ENCODE peak calls at places on chromosomes 7 and 10, in eight cellular contexts. D is gastrocnemius medialis, U is uterus, E is suprapubic skin, J is body of pancreas, G is A549, H is IMR-90, P is breast epithelium. W is an unnamed sample. For H3K9me3, the result is how much of the 10 kb centered on the place peaks cover.

GRCh38 chr7:108026647-108027046 is 23.7 kb upstream of the LAMB1 start:
- DNase-seq in D (no peak), U (no peak), E (no peak), J (no peak), G (no peak), H (no peak), P (no peak), W (no peak)

GRCh38 chr10:62924344-62924748 is 108.2 kb upstream of the EGR2 start:
- DNase-seq in D (no peak), U (no peak), E (no peak), J (no peak), G (no peak), H (no peak), P (no peak), W (no peak)

GRCh38 chr10:60236869-60237524 is 152.7 kb downstream of the ANK3 start:
- DNase-seq in D (peak), U (no peak), E (no peak), J (no peak), G (no peak), H (no peak), P (no peak), W (peak)

GRCh38 chr7:9149499-9150082 is 716.2 kb downstream of the NXPH1 start:
- DNase-seq in D (no peak), U (no peak), E (no peak), J (no peak), G (no peak), H (no peak), P (no peak), W (no peak)

GRCh38 chr10:86609920-86610319 is 44.4 kb upstream of the OPN4 start:
- DNase-seq in D (no peak), U (no peak), E (no peak), J (no peak), G (no peak), H (no peak), P (no peak), W (no peak)

GRCh38 chr7:127792528-127793342 is 140.7 kb downstream of the SND1 start:
- DNase-seq in D (no peak), U (no peak), E (no peak), J (peak), G (peak), H (no peak), P (no peak), W (no peak)

GRCh38 chr7:1973321-1974251 is 259.2 kb downstream of the MAD1L1 start:
- DNase-seq in D (no peak), U (no peak), E (no peak), J (no peak), G (no peak), H (no peak), P (no peak), W (no peak)

GRCh38 chr7:107224858-107225257 is 56.1 kb downstream of the HBP1 start:
- DNase-seq in D (no peak), U (no peak), E (no peak), J (no peak), G (no peak), H (no peak), P (no peak), W (no peak)

GRCh38 chr7:70384891-70385290 is 747.1 kb upstream of the GALNT17 start:
- DNase-seq in D (no peak), U (no peak), E (no peak), J (no peak), G (no peak), H (peak), P (no peak), W (no peak)

GRCh38 chr7:139231513-139232376 is 708 bp downstream of the UBN2 start:
- DNase-seq in D (peak), U (peak), E (no peak), J (peak), G (peak), H (peak), P (no peak), W (no peak)

GRCh38 chr10:129972145-129972965 is 8.3 kb upstream of the EBF3 start:
- DNase-seq in D (no peak), U (no peak), E (peak), J (no peak), G (no peak), H (no peak), P (no peak), W (no peak)

GRCh38 chr7:75740846-75741497 is 2.2 kb upstream of the HIP1 start:
- DNase-seq in D (peak), U (no peak), E (no peak), J (peak), G (no peak), H (no peak), P (no peak), W (no peak)

GRCh38 chr7:27899601-27900000 is 159.6 kb downstream of the TAX1BP1 start:
- DNase-seq in D (no peak), U (no peak), E (no peak), J (no peak), G (no peak), H (no peak), P (no peak), W (no peak)

GRCh38 chr10:75062191-75062849 is 49.1 kb upstream of the SAMD8 start:
- DNase-seq in D (no peak), U (peak), E (no peak), J (no peak), G (no peak), H (peak), P (no peak), W (no peak)

GRCh38 chr7:151736403-151736909 is 140.5 kb downstream of the PRKAG2 start:
- DNase-seq in D (peak), U (peak), E (peak), J (peak), G (peak), H (peak), P (peak), W (no peak)
- TF ChIP-seq POLR2A in D (peak), U (no peak), E (no peak), J (peak), G (peak), H (no peak), P (no peak), W (no peak)

DNA sequence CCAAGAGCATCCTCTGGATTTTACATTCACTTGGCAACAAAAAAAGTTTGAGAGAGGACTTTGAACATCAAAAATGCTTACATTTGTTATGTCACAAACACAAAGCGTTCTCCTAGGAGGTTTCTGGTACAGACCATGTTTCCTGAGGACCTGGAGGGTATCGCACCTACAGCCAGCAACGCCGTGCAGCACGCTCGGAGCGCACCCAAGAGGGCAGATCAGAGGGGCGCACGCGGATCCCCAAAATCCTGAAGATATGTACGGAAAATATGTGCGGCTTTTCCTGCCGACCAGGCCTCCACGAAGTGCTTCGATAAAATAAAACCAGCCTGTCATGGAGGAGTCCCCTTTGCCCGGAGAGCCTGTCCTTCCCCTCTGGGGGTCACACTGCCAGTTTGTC is 454.9 kb downstream of the DNAJB6 start:
- DNase-seq in D (no peak), U (no peak), E (no peak), J (no peak), G (no peak), H (no peak), P (no peak), W (no peak)
- H3K9me3 ChIP-seq in D (under half), U (under half), E (under half), J (under half), G (under half), H (half or more), P (under half), W (under half)

DNA sequence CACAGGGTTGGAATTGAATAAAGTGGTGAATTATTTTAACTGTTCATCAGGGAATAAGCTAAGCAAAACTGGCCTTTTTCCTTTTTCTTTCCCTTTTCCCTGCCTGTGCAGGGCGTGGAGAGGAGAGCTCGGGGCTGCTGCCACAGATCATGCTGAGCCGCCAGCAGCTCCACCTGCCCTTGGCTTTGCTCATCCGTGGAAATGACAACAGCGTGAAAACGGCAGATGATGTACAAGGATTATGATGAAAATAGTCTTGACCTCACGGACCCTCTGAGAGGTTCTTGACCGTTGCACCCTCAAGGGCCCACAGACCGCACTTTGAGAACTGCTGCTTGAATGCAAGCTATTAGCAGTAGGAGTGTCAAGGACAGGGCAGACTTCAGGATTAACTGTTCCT is 10.6 kb downstream of the PPP2R2D start:
- DNase-seq in D (no peak), U (no peak), E (no peak), J (no peak), G (no peak), H (no peak), P (no peak), W (no peak)
- TF ChIP-seq POLR2A in D (no peak), U (no peak), E (no peak), J (no peak), G (no peak), H (no peak), P (no peak), W (no peak)

GRCh38 chr10:14918964-14919363 is 34.9 kb downstream of the DCLRE1C start:
- DNase-seq in D (no peak), U (no peak), E (no peak), J (no peak), G (no peak), H (no peak), P (no peak), W (no peak)

GRCh38 chr10:14916600-14916999 is 37.3 kb downstream of the DCLRE1C start:
- DNase-seq in D (no peak), U (no peak), E (no peak), J (no peak), G (no peak), H (no peak), P (no peak), W (no peak)

GRCh38 chr10:14917827-14918226 is 36.1 kb downstream of the DCLRE1C start:
- DNase-seq in D (no peak), U (no peak), E (no peak), J (no peak), G (no peak), H (no peak), P (no peak), W (no peak)
- H3K9me3 ChIP-seq in D (under half), U (under half), E (under half), J (under half), G (under half), H (under half), P (under half), W (under half)

DNA sequence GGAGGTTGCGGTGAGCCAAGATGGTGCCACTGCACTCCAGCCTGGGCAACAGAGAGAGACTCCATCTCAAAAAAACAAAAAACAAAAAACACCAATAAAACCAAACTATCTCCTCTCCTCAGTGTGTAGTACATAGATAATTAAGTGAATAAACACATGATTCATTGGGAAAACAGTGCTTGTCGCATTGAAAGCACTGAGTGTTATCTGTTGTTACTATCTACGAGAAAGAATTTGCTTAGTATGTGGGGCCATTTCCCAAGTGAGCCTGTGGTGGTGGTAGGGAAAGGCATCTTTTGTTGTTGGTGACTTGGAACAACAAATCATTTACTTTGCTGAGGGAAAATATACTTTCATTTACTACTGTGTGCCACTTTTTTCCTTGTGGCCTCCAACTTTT is 42.6 kb downstream of the RSBN1L start:
- DNase-seq in D (no peak), U (no peak), E (no peak), J (no peak), G (no peak), H (peak), P (no peak), W (no peak)
- TF ChIP-seq POLR2A in D (no peak), U (no peak), E (no peak), J (no peak), G (no peak), H (no peak), P (no peak), W (no peak)

DNA sequence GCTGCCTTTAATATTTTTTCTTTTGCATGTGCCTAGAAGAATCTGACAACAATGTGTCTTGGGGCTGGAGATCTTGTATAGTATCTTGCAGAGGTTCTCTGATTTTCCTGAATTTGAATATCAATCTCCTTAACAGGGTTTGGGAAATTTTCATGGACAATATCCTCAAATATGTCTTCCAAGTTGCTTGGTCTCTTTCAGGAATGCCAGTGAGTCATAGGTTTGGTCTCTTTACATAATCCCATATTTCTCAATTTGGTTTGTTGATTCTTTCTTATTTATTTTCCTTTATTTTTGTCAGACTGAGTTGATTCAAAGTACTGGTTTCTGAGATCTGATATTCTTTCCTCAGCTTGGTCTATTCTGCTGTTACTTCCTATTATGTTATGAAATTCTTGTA is 208.7 kb upstream of the GLI3 start:
- DNase-seq in D (no peak), U (no peak), E (no peak), J (no peak), G (no peak), H (no peak), P (no peak), W (no peak)
- H3K9me3 ChIP-seq in D (under half), U (under half), E (under half), J (under half), G (under half), H (under half), P (under half), W (under half)

GRCh38 chr10:6283632-6284031 is 80.9 kb downstream of the PFKFB3 start:
- DNase-seq in D (no peak), U (no peak), E (no peak), J (no peak), G (no peak), H (no peak), P (no peak), W (no peak)
- TF ChIP-seq POLR2A in D (no peak), U (no peak), E (no peak), J (no peak), G (no peak), H (no peak), P (no peak), W (no peak)

GRCh38 chr7:57646901-57647246 is 196.9 kb downstream of the ZNF716 start:
- DNase-seq in D (no peak), U (no peak), E (no peak), J (no peak), G (no peak), H (no peak), P (no peak), W (no peak)
- H3K9me3 ChIP-seq in D (under half), U (under half), E (under half), J (under half), G (under half), H (half or more), P (under half), W (half or more)

GRCh38 chr7:120185940-120186682 is 86.9 kb upstream of the KCND2 start:
- DNase-seq in D (no peak), U (no peak), E (no peak), J (no peak), G (no peak), H (peak), P (no peak), W (no peak)

GRCh38 chr7:120189623-120190022 is 83.4 kb upstream of the KCND2 start:
- DNase-seq in D (no peak), U (no peak), E (no peak), J (no peak), G (no peak), H (no peak), P (no peak), W (no peak)

GRCh38 chr7:120186688-120187087 is 86.3 kb upstream of the KCND2 start:
- DNase-seq in D (no peak), U (no peak), E (no peak), J (no peak), G (no peak), H (no peak), P (no peak), W (no peak)

GRCh38 chr7:120190566-120190965 is 82.4 kb upstream of the KCND2 start:
- DNase-seq in D (no peak), U (no peak), E (no peak), J (no peak), G (no peak), H (no peak), P (no peak), W (no peak)

GRCh38 chr7:120190109-120190508 is 82.9 kb upstream of the KCND2 start:
- DNase-seq in D (no peak), U (no peak), E (no peak), J (no peak), G (no peak), H (no peak), P (no peak), W (no peak)
- TF ChIP-seq POLR2A in D (no peak), U (no peak), E (no peak), J (no peak), G (no peak), H (no peak), P (no peak), W (no peak)

W was measured in esophagus squamous epithelium.